ENCODE peak calls at places on chromosomes 13 and 19, in four cellular contexts. A is GM23248, W is amniotic stem cell, K is EL. M is an unnamed sample.
A peak's percentile ranks its signal among the peaks of the same experiment; 100 is the strongest.

GRCh38 chr13:48241651-48242050 is 8.6 kb downstream of the ITM2B start:
- DNase-seq in A (no peak), K (no peak), W (no peak), M (no peak)

GRCh38 chr19:39874404-39874803 is 28.2 kb upstream of the FBL start:
- DNase-seq in W (no peak), A (no peak), K (no peak), M (no peak)

GRCh38 chr13:32261567-32261966 is 53.6 kb downstream of the ZAR1L start:
- DNase-seq in W (peak; percentile 29), K (peak; percentile 83), A (peak; percentile 88), M (peak; percentile 99)

GRCh38 chr19:43704002-43704705 is 11.7 kb upstream of the IRGC start:
- DNase-seq in W (no peak), A (no peak), K (no peak), M (no peak)

GRCh38 chr13:27797228-27797624 is 4.9 kb downstream of the GSX1 start:
- DNase-seq in W (no peak), K (peak; percentile 46), A (peak; percentile 49), M (no peak)

GRCh38 chr19:934865-935422 is 9.1 kb downstream of the ARID3A start:
- DNase-seq in A (peak; percentile 71), K (no peak), W (no peak), M (peak; percentile 67)

GRCh38 chr19:35671818-35672217 is 5.5 kb downstream of the UPK1A start:
- DNase-seq in W (no peak), A (no peak), K (no peak), M (no peak)

GRCh38 chr13:49495783-49496762 is at the start of gene PHF11:
- DNase-seq in K (peak; percentile 86), A (peak; percentile 91), W (peak; percentile 59), M (peak; percentile 11)